ENCODE peak calls at places on chromosomes 11 and 22, in four cellular contexts. I is K562, J is GM12878, S is HepG2. K is an unnamed sample.

GRCh38 chr11:38448284-38448683 is 1850.2 kb upstream of the RAG2 start:
- DNase-seq in I (no peak), S (no peak), J (no peak), K (no peak)

GRCh38 chr22:49966041-49966715 is 5.6 kb downstream of the PIM3 start:
- DNase-seq in J (no peak), S (no peak), I (no peak), K (no peak)

GRCh38 chr11:30422828-30423648 is 100.1 kb downstream of the ARL14EP start:
- DNase-seq in J (no peak), S (no peak), I (no peak), K (no peak)

GRCh38 chr11:127620660-127621059 is 620.1 kb upstream of the KIRREL3 start:
- DNase-seq in J (no peak), S (no peak), I (no peak), K (no peak)

GRCh38 chr11:80782135-80782885 is 1341.5 kb upstream of the TENM4 start:
- DNase-seq in S (no peak), J (no peak), I (no peak), K (no peak)

GRCh38 chr11:8338138-8338537 is 74.5 kb upstream of the LMO1 start:
- DNase-seq in S (peak; percentile 18), I (peak; percentile 60), J (no peak), K (peak; percentile 31)

GRCh38 chr11:1862588-1863351 is 9.9 kb downstream of the LSP1 start:
- DNase-seq in J (no peak), I (no peak), S (no peak), K (peak; percentile 33)

GRCh38 chr11:103234974-103235373 is 125.7 kb downstream of the DYNC2H1 start:
- DNase-seq in J (no peak), S (no peak), I (no peak), K (no peak)

GRCh38 chr22:19287889-19288288 is 3.6 kb downstream of the CLTCL1 start:
- DNase-seq in I (no peak), J (no peak), S (no peak), K (no peak)

GRCh38 chr22:42939451-42939881 is 75.5 kb downstream of the PACSIN2 start:
- DNase-seq in I (no peak), S (no peak), J (no peak), K (no peak)

GRCh38 chr11:125345706-125346561 is 150.1 kb downstream of the FEZ1 start:
- DNase-seq in S (peak; percentile 15), J (no peak), I (peak; percentile 60), K (no peak)

GRCh38 chr22:43155789-43156188 is 4.4 kb downstream of the TSPO start:
- DNase-seq in I (no peak), S (no peak), J (no peak), K (no peak)

GRCh38 chr11:5291207-5291838 is 10.4 kb downstream of the OR51B4 start:
- DNase-seq in I (peak; percentile 88), J (no peak), S (peak; percentile 7), K (peak; percentile 35)

GRCh38 chr22:19629720-19630419 is 84.4 kb upstream of the SEPTIN5 start:
- DNase-seq in S (peak; percentile 65), J (no peak), I (peak; percentile 98), K (peak; percentile 68)

GRCh38 chr22:16789860-16790493 is 35.2 kb downstream of the XKR3 start:
- DNase-seq in I (no peak), S (no peak), J (no peak), K (no peak)

GRCh38 chr11:57475671-57476222 is 15.4 kb downstream of the RTN4RL2 start:
- DNase-seq in I (no peak), J (no peak), S (no peak), K (no peak)

GRCh38 chr11:43419460-43419859 is 60.7 kb downstream of the TTC17 start:
- DNase-seq in S (peak; percentile 25), I (peak; percentile 53), J (no peak), K (peak; percentile 2)

GRCh38 chr11:13152736-13153541 is 124.7 kb upstream of the BMAL1 start:
- DNase-seq in J (no peak), I (peak; percentile 44), S (peak; percentile 25), K (no peak)

GRCh38 chr11:64803163-64803845 is at the start of gene MAP4K2:
- DNase-seq in I (peak; percentile 88), J (peak; percentile 3), S (peak; percentile 70), K (peak; percentile 64)

GRCh38 chr11:121099885-121100284 is 1.2 kb upstream of the TECTA start:
- DNase-seq in I (no peak), J (no peak), S (no peak), K (no peak)

GRCh38 chr11:117445097-117445658 is 117.5 kb downstream of the CEP164 start:
- DNase-seq in J (no peak), S (no peak), I (no peak), K (no peak)

GRCh38 chr22:25201557-25202273 is 2.1 kb downstream of the CRYBB3 start:
- DNase-seq in J (no peak), S (no peak), I (no peak), K (no peak)

GRCh38 chr22:23071163-23072034 is 1.1 kb downstream of the GNAZ start:
- DNase-seq in J (no peak), I (no peak), S (no peak), K (no peak)
- TF ChIP-seq ZNF274 in J (no peak), I (no peak), S (no peak), K (no peak)

DNA sequence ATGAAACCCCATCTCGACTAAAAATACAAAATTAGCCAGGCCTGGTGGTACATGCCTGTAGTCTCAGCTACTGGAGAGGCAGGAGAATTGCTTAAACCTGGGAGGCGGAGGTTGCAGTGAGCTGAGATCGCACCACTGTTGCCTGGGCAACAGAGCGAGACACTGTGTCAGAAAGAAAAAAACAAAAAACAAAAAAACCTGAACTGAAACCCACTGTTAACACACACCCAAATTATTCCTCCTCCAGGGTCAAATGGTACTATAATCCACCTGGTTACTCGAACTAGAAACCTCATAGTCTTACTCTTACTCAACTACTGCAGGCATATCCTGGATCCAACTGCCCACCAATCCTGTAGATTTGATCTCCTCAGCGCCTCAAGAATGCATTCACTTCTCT is 35.5 kb downstream of the USP28 start:
- DNase-seq in S (no peak), J (peak; percentile 47), I (no peak), K (no peak)
- TF ChIP-seq ZBTB33 in S (no peak), J (no peak), I (no peak), K (no peak)

GRCh38 chr11:134663506-134664313 is 251.7 kb upstream of the B3GAT1 start:
- DNase-seq in J (no peak), I (no peak), S (no peak), K (no peak)
- TF ChIP-seq ATF3 in J (no peak), I (no peak), S (no peak), K (no peak)

GRCh38 chr11:46105134-46105628 is 16.1 kb downstream of the PHF21A start:
- DNase-seq in S (no peak), I (peak; percentile 35), J (no peak), K (no peak)

GRCh38 chr11:46107408-46107718 is 13.9 kb downstream of the PHF21A start:
- DNase-seq in I (no peak), J (no peak), S (no peak), K (no peak)

GRCh38 chr11:46107780-46108179 is 13.5 kb downstream of the PHF21A start:
- DNase-seq in J (no peak), I (peak; percentile 43), S (no peak), K (no peak)

GRCh38 chr11:46106530-46107407 is 14.5 kb downstream of the PHF21A start:
- DNase-seq in S (no peak), I (peak; percentile 75), J (no peak), K (no peak)

GRCh38 chr11:46105902-46106301 is 15.4 kb downstream of the PHF21A start:
- DNase-seq in I (no peak), S (no peak), J (no peak), K (no peak)
- TF ChIP-seq ZNF274 in I (no peak), S (no peak), J (no peak), K (no peak)

DNA sequence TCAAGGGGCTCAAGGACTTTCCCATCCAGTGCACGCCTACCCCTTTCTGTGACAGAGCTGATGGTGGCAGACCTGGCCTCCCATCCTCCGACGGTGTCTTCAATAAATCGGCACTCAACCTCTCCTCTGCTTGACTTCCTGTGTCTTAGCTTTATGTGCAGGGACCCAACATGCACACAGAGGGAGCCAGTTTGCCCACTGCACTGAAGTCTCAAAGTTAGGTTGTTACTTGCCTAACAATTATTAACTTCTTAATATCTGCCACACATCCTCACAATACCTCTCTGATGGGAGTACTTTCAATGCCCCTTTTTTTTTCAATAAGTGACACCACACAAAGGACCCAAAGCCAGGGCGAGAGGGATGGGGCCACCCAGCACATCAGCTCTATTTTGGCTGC is 3.6 kb downstream of the IZUMO1R start:
- DNase-seq in I (no peak), S (no peak), J (no peak), K (no peak)
- TF ChIP-seq ZBTB33 in I (no peak), S (no peak), J (no peak), K (no peak)

GRCh38 chr11:119366690-119367620 is 14.5 kb downstream of the USP2 start:
- DNase-seq in S (no peak), J (no peak), I (no peak), K (no peak)
- TF ChIP-seq ATF3 in S (no peak), J (no peak), I (no peak), K (no peak)

K was measured in HCT116.